ENCODE peak calls at places on chromosomes 1 and 21, in eight cellular contexts. X, E, J, O, N, Q, L and D are unnamed samples.
A peak's percentile ranks its signal among the peaks of the same experiment; 100 is the strongest.

GRCh38 chr1:209398330-209398991 is 185.1 kb upstream of the CAMK1G start:
- DNase-seq in X (peak; percentile 12), E (peak; percentile 95), J (peak; percentile 71), O (no peak), N (no peak), Q (no peak), L (peak; percentile 97), D (no peak)

GRCh38 chr1:89552481-89553194 is 28.0 kb downstream of the LRRC8B start:
- DNase-seq in X (peak; percentile 15), E (peak; percentile 52), J (no peak), O (no peak), N (no peak), Q (no peak), L (no peak), D (no peak)

GRCh38 chr21:45074048-45074817 is at the start of gene ADARB1:
- DNase-seq in X (peak; percentile 62), E (peak; percentile 49), J (peak; percentile 76), O (no peak), N (peak; percentile 61), Q (peak; percentile 83), L (no peak), D (peak; percentile 74)

GRCh38 chr21:45330075-45330781 is 42.5 kb upstream of the POFUT2 start:
- DNase-seq in X (no peak), E (peak; percentile 74), J (peak; percentile 81), O (no peak), N (no peak), Q (peak; percentile 61), L (peak; percentile 79), D (no peak)

GRCh38 chr1:207886227-207886626 is 24.7 kb downstream of the CD34 start:
- DNase-seq in X (no peak), E (no peak), J (no peak), O (no peak), N (no peak), Q (no peak), L (no peak), D (no peak)

GRCh38 chr1:240149488-240150094 is 57.9 kb downstream of the FMN2 start:
- DNase-seq in X (peak; percentile 40), E (peak; percentile 60), J (no peak), O (no peak), N (peak; percentile 12), Q (no peak), L (peak; percentile 56), D (no peak)

GRCh38 chr1:152185544-152186391 is 26.7 kb upstream of the RPTN start:
- DNase-seq in X (peak; percentile 49), E (peak; percentile 82), J (no peak), O (no peak), N (no peak), Q (no peak), L (peak; percentile 66), D (no peak)

GRCh38 chr1:201282931-201283829 is at the start of gene PKP1:
- DNase-seq in X (peak; percentile 54), E (no peak), J (peak; percentile 58), O (no peak), N (peak; percentile 23), Q (peak; percentile 64), L (no peak), D (no peak)

GRCh38 chr1:32204943-32205361 is 519 bp upstream of the IQCC start:
- DNase-seq in X (no peak), E (no peak), J (no peak), O (no peak), N (no peak), Q (no peak), L (no peak), D (no peak)

GRCh38 chr1:241838831-241839365 is 9.1 kb upstream of the EXO1 start:
- DNase-seq in X (no peak), E (peak; percentile 40), J (no peak), O (no peak), N (no peak), Q (no peak), L (no peak), D (no peak)

GRCh38 chr1:43603004-43603403 is 46.9 kb upstream of the KDM4A start:
- DNase-seq in X (no peak), E (no peak), J (no peak), O (no peak), N (no peak), Q (no peak), L (no peak), D (no peak)

GRCh38 chr1:40818264-40818961 is 34.8 kb downstream of the KCNQ4 start:
- DNase-seq in X (peak; percentile 85), E (peak; percentile 17), J (no peak), O (no peak), N (peak; percentile 56), Q (peak; percentile 70), L (no peak), D (peak; percentile 68)

GRCh38 chr1:119958223-119958622 is 61.9 kb upstream of the ADAM30 start:
- DNase-seq in X (no peak), E (no peak), J (no peak), O (no peak), N (no peak), Q (no peak), L (no peak), D (no peak)

GRCh38 chr21:42061866-42062542 is 9.1 kb upstream of the UMODL1 start:
- DNase-seq in X (no peak), E (no peak), J (no peak), O (no peak), N (no peak), Q (peak; percentile 36), L (no peak), D (no peak)

GRCh38 chr1:17251699-17252376 is 2.9 kb downstream of the PADI3 start:
- DNase-seq in X (no peak), E (peak; percentile 66), J (no peak), O (no peak), N (no peak), Q (peak; percentile 8), L (peak; percentile 57), D (no peak)

GRCh38 chr21:45138199-45139002 is 64.0 kb downstream of the ADARB1 start:
- DNase-seq in X (peak; percentile 75), E (peak; percentile 78), J (peak; percentile 85), O (no peak), N (peak; percentile 80), Q (peak; percentile 80), L (peak; percentile 26), D (peak; percentile 54)

GRCh38 chr1:243896313-243896712 is 46.3 kb upstream of the AKT3 start:
- DNase-seq in X (no peak), E (no peak), J (no peak), O (no peak), N (no peak), Q (no peak), L (no peak), D (no peak)

GRCh38 chr1:158830904-158831507 is at the start of gene MNDA:
- DNase-seq in X (no peak), E (no peak), J (no peak), O (no peak), N (no peak), Q (no peak), L (no peak), D (no peak)

GRCh38 chr1:198449727-198450433 is 90.6 kb downstream of the ATP6V1G3 start:
- DNase-seq in X (no peak), E (peak; percentile 58), J (no peak), O (no peak), N (no peak), Q (no peak), L (peak; percentile 26), D (no peak)

GRCh38 chr1:115217150-115218033 is 120.7 kb downstream of the NGF start:
- DNase-seq in X (no peak), E (no peak), J (no peak), O (no peak), N (no peak), Q (no peak), L (no peak), D (no peak)

GRCh38 chr1:58249729-58250586 is 296.6 kb downstream of the OMA1 start:
- DNase-seq in X (no peak), E (peak; percentile 37), J (no peak), O (no peak), N (peak; percentile 57), Q (peak; percentile 50), L (peak; percentile 56), D (no peak)

GRCh38 chr1:38076038-38076437 is 29.4 kb upstream of the POU3F1 start:
- DNase-seq in X (no peak), E (peak; percentile 15), J (no peak), O (no peak), N (peak; percentile 55), Q (no peak), L (no peak), D (no peak)

GRCh38 chr1:235781807-235782206 is 84.9 kb downstream of the LYST start:
- DNase-seq in X (no peak), E (peak; percentile 21), J (no peak), O (no peak), N (no peak), Q (no peak), L (no peak), D (no peak)

DNA sequence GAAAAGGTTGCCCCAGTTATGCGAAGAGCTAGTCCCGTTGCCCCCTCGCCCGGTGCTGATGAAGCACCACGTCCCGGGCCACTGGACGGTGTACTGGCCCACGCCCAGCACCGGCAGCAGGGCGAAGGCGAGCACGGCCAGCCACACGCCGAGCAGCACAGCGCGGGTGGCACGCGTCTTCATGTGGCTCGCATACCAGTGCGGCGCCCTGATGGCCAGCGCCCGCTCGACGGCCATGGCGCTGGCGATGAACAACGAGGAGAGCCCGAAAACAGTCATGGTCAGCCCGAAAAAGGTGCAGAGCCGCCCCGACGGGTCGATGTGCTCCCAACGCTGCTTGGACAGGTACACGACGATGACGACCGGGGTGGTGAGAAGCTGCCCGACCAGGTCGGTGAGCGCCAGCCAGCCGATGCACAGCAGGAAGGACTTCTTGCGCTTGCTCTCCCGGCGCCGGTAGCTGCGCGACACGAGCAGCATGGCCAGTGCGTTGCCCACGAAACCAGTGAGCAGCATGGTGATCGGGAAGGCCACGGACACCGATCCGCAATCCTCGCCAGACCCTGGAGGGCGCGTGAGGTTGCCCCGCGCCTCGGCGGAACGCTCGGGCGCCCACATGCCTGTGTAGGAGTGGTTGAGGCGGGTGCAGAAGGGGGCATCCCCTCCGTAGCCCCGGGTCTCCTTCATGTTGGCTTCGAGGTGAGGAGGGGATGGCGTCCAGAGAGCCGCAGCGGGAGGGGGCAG is 553 bp downstream of the PTGER3 start:
- DNase-seq in X (peak; percentile 10), E (no peak), J (peak; percentile 67), O (no peak), N (no peak), Q (peak; percentile 54), L (no peak), D (peak; percentile 29)
- TF ChIP-seq CTCF in X (no peak), E (no peak), J (no peak), O (no peak), N (no peak), Q (no peak), L (no peak), D (no peak)

GRCh38 chr1:9861371-9861770 is 37.6 kb upstream of the CLSTN1 start:
- DNase-seq in X (no peak), E (no peak), J (no peak), O (no peak), N (no peak), Q (peak; percentile 36), L (no peak), D (no peak)
- TF ChIP-seq CTCF in X (no peak), E (no peak), J (no peak), O (no peak), N (no peak), Q (no peak), L (no peak), D (no peak)

GRCh38 chr21:36127977-36128376 is 6.9 kb upstream of the CBR3 start:
- DNase-seq in X (no peak), E (no peak), J (peak; percentile 64), O (no peak), N (no peak), Q (no peak), L (no peak), D (no peak)
- TF ChIP-seq CTCF in X (no peak), E (no peak), J (no peak), O (no peak), N (peak; percentile 21), Q (no peak), L (peak; percentile 19), D (no peak)

GRCh38 chr1:232574077-232574476 is 55.9 kb downstream of the SIPA1L2 start:
- DNase-seq in X (no peak), E (no peak), J (no peak), O (no peak), N (no peak), Q (no peak), L (no peak), D (no peak)
- TF ChIP-seq CTCF in X (no peak), E (no peak), J (no peak), O (no peak), N (no peak), Q (no peak), L (no peak), D (no peak)